ENCODE peak calls at places on chromosomes 1 and 21, in seven cellular contexts. One of them, this sample, is unnamed.

GRCh38 chr1:45508295-45509151 is 8.4 kb downstream of the MMACHC start:
- DNase-seq in NB4: peak; percentile 19
- DNase-seq in endothelial cell: no peak
- DNase-seq in thoracic aorta: no peak
- DNase-seq in lower leg skin: no peak
- DNase-seq in OCI-LY7: peak; percentile 39
- DNase-seq in heart left ventricle: no peak
- DNase-seq in this sample: no peak

GRCh38 chr1:169694304-169694703 is 17.1 kb downstream of the SELL start:
- DNase-seq in thoracic aorta: no peak
- DNase-seq in endothelial cell: no peak
- DNase-seq in OCI-LY7: peak; percentile 56
- DNase-seq in heart left ventricle: no peak
- DNase-seq in lower leg skin: no peak
- DNase-seq in NB4: no peak
- DNase-seq in this sample: no peak

GRCh38 chr1:22801347-22801746 is 90.7 kb downstream of the EPHB2 start:
- DNase-seq in endothelial cell: no peak
- DNase-seq in NB4: no peak
- DNase-seq in OCI-LY7: no peak
- DNase-seq in heart left ventricle: no peak
- DNase-seq in thoracic aorta: no peak
- DNase-seq in lower leg skin: no peak
- DNase-seq in this sample: no peak

GRCh38 chr1:1101503-1101902 is 14.4 kb downstream of the C1orf159 start:
- DNase-seq in lower leg skin: no peak
- DNase-seq in OCI-LY7: no peak
- DNase-seq in endothelial cell: no peak
- DNase-seq in thoracic aorta: no peak
- DNase-seq in heart left ventricle: peak; percentile 9
- DNase-seq in NB4: no peak
- DNase-seq in this sample: no peak

GRCh38 chr1:113401067-113401466 is 10.8 kb downstream of the MAGI3 start:
- DNase-seq in OCI-LY7: no peak
- DNase-seq in NB4: no peak
- DNase-seq in lower leg skin: no peak
- DNase-seq in heart left ventricle: no peak
- DNase-seq in thoracic aorta: no peak
- DNase-seq in endothelial cell: no peak
- DNase-seq in this sample: no peak

GRCh38 chr1:176601358-176601757 is 138.4 kb downstream of the PAPPA2 start:
- DNase-seq in heart left ventricle: no peak
- DNase-seq in OCI-LY7: no peak
- DNase-seq in endothelial cell: no peak
- DNase-seq in lower leg skin: no peak
- DNase-seq in NB4: no peak
- DNase-seq in thoracic aorta: no peak
- DNase-seq in this sample: no peak

GRCh38 chr1:19676438-19676922 is 11.8 kb downstream of the HTR6 start:
- DNase-seq in NB4: peak; percentile 55
- DNase-seq in heart left ventricle: peak; percentile 64
- DNase-seq in lower leg skin: peak; percentile 59
- DNase-seq in endothelial cell: peak; percentile 64
- DNase-seq in OCI-LY7: no peak
- DNase-seq in thoracic aorta: peak; percentile 26
- DNase-seq in this sample: peak; percentile 67

GRCh38 chr1:236150291-236150940 is 8.1 kb downstream of the GPR137B start:
- DNase-seq in lower leg skin: no peak
- DNase-seq in heart left ventricle: no peak
- DNase-seq in NB4: no peak
- DNase-seq in endothelial cell: no peak
- DNase-seq in thoracic aorta: no peak
- DNase-seq in OCI-LY7: no peak
- DNase-seq in this sample: no peak

GRCh38 chr1:214319930-214320329 is 39.0 kb downstream of the SMYD2 start:
- DNase-seq in NB4: no peak
- DNase-seq in endothelial cell: no peak
- DNase-seq in lower leg skin: no peak
- DNase-seq in OCI-LY7: no peak
- DNase-seq in heart left ventricle: no peak
- DNase-seq in thoracic aorta: no peak
- DNase-seq in this sample: no peak

GRCh38 chr1:14476170-14476955 is 122.1 kb upstream of the KAZN start:
- DNase-seq in endothelial cell: no peak
- DNase-seq in OCI-LY7: no peak
- DNase-seq in thoracic aorta: no peak
- DNase-seq in NB4: no peak
- DNase-seq in heart left ventricle: no peak
- DNase-seq in lower leg skin: no peak
- DNase-seq in this sample: no peak

GRCh38 chr1:54107131-54107530 is 45.7 kb downstream of the CDCP2 start:
- DNase-seq in lower leg skin: no peak
- DNase-seq in endothelial cell: no peak
- DNase-seq in NB4: peak; percentile 25
- DNase-seq in thoracic aorta: no peak
- DNase-seq in heart left ventricle: no peak
- DNase-seq in OCI-LY7: peak; percentile 14
- DNase-seq in this sample: no peak

GRCh38 chr1:22772054-22772453 is 61.4 kb downstream of the EPHB2 start:
- DNase-seq in lower leg skin: no peak
- DNase-seq in heart left ventricle: no peak
- DNase-seq in NB4: no peak
- DNase-seq in endothelial cell: no peak
- DNase-seq in OCI-LY7: no peak
- DNase-seq in thoracic aorta: no peak
- DNase-seq in this sample: no peak

GRCh38 chr1:59819566-59820438 is 5.1 kb downstream of the HOOK1 start:
- DNase-seq in heart left ventricle: no peak
- DNase-seq in endothelial cell: no peak
- DNase-seq in thoracic aorta: no peak
- DNase-seq in lower leg skin: no peak
- DNase-seq in NB4: no peak
- DNase-seq in OCI-LY7: no peak
- DNase-seq in this sample: no peak

GRCh38 chr1:40592107-40592773 is 60.8 kb downstream of the ZNF684 start:
- DNase-seq in lower leg skin: peak; percentile 48
- DNase-seq in OCI-LY7: peak; percentile 63
- DNase-seq in heart left ventricle: no peak
- DNase-seq in endothelial cell: peak; percentile 38
- DNase-seq in thoracic aorta: no peak
- DNase-seq in NB4: peak; percentile 60
- DNase-seq in this sample: no peak

GRCh38 chr1:19817160-19817559 is 2.1 kb upstream of the RNF186 start:
- DNase-seq in heart left ventricle: no peak
- DNase-seq in NB4: no peak
- DNase-seq in endothelial cell: no peak
- DNase-seq in thoracic aorta: no peak
- DNase-seq in lower leg skin: no peak
- DNase-seq in OCI-LY7: no peak
- DNase-seq in this sample: no peak

GRCh38 chr1:2514863-2515762 is 11.3 kb downstream of the PANK4 start:
- DNase-seq in OCI-LY7: no peak
- DNase-seq in thoracic aorta: no peak
- DNase-seq in endothelial cell: no peak
- DNase-seq in lower leg skin: no peak
- DNase-seq in heart left ventricle: no peak
- DNase-seq in NB4: no peak
- DNase-seq in this sample: no peak

GRCh38 chr21:42472521-42472920 is 23.5 kb downstream of the RSPH1 start:
- DNase-seq in endothelial cell: no peak
- DNase-seq in OCI-LY7: no peak
- DNase-seq in NB4: no peak
- DNase-seq in lower leg skin: no peak
- DNase-seq in heart left ventricle: no peak
- DNase-seq in thoracic aorta: no peak
- DNase-seq in this sample: no peak

DNA sequence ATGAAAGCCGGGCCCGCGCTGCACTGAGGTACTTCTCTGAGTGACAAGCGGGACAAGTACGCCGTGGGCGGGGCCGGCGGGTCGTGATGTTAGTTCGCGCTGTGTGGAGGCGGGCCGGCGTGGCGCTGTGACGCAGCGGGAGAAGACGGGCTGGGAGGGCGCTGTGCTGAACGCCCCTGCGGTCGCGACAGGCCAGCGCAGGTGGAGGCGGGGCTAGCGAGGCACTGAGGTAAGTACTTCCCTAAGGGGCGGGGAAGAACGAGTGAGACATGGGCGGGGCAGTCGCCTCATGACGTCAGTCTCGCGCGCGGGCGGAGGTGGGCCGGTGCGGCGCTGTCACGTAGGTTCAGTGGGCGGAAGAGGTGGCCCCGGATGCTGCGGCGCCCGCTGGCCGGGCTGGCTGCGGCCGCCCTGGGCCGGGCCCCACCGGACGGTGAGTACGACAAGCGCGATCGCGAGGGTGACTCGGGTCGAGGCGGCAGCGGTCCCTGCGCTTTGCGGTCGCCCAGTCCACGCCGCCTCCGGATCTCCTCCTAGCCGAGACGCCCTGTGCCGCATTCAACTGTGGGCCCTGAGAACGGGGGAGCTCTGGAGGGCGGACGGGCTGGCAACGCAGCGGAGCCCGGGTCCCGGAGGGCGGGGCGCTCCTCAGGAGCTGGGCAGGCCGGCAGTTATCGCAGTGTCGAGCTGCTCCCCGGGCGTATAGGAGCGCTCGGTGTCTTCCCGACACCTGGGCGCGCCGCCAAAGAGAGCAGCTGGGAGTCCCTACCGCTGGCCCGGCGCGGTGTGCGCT is at the start of gene GUK1:
- DNase-seq in heart left ventricle: peak; percentile 100
- DNase-seq in lower leg skin: peak; percentile 100
- DNase-seq in OCI-LY7: peak; percentile 100
- DNase-seq in NB4: peak; percentile 100
- DNase-seq in thoracic aorta: peak; percentile 100
- DNase-seq in endothelial cell: peak; percentile 99
- DNase-seq in this sample: peak; percentile 99
- TF ChIP-seq CTCF in heart left ventricle: peak; percentile 51
- TF ChIP-seq CTCF in lower leg skin: no peak
- TF ChIP-seq CTCF in OCI-LY7: peak; percentile 20
- TF ChIP-seq CTCF in NB4: no peak
- TF ChIP-seq CTCF in thoracic aorta: peak; percentile 25
- TF ChIP-seq CTCF in endothelial cell: no peak
- TF ChIP-seq CTCF in this sample: peak; percentile 10

GRCh38 chr1:91400133-91400725 is 4.4 kb downstream of the HFM1 start:
- DNase-seq in lower leg skin: no peak
- DNase-seq in heart left ventricle: no peak
- DNase-seq in NB4: no peak
- DNase-seq in thoracic aorta: no peak
- DNase-seq in OCI-LY7: no peak
- DNase-seq in endothelial cell: no peak
- DNase-seq in this sample: no peak
- TF ChIP-seq CTCF in lower leg skin: no peak
- TF ChIP-seq CTCF in heart left ventricle: no peak
- TF ChIP-seq CTCF in NB4: no peak
- TF ChIP-seq CTCF in thoracic aorta: no peak
- TF ChIP-seq CTCF in OCI-LY7: no peak
- TF ChIP-seq CTCF in endothelial cell: no peak
- TF ChIP-seq CTCF in this sample: no peak

GRCh38 chr1:157775101-157775870 is 1.6 kb downstream of the FCRL2 start:
- DNase-seq in thoracic aorta: no peak
- DNase-seq in lower leg skin: no peak
- DNase-seq in endothelial cell: no peak
- DNase-seq in OCI-LY7: no peak
- DNase-seq in heart left ventricle: no peak
- DNase-seq in NB4: no peak
- DNase-seq in this sample: no peak

GRCh38 chr1:157776971-157777386 is at the start of gene FCRL2:
- DNase-seq in NB4: peak; percentile 15
- DNase-seq in thoracic aorta: no peak
- DNase-seq in OCI-LY7: peak; percentile 58
- DNase-seq in endothelial cell: no peak
- DNase-seq in lower leg skin: no peak
- DNase-seq in heart left ventricle: no peak
- DNase-seq in this sample: no peak

GRCh38 chr1:157771666-157772425 is 5.1 kb downstream of the FCRL2 start:
- DNase-seq in lower leg skin: no peak
- DNase-seq in OCI-LY7: no peak
- DNase-seq in thoracic aorta: no peak
- DNase-seq in NB4: peak; percentile 25
- DNase-seq in heart left ventricle: no peak
- DNase-seq in endothelial cell: no peak
- DNase-seq in this sample: no peak

GRCh38 chr1:157774412-157774811 is 2.5 kb downstream of the FCRL2 start:
- DNase-seq in heart left ventricle: no peak
- DNase-seq in OCI-LY7: no peak
- DNase-seq in NB4: no peak
- DNase-seq in thoracic aorta: no peak
- DNase-seq in lower leg skin: no peak
- DNase-seq in endothelial cell: no peak
- DNase-seq in this sample: no peak

GRCh38 chr1:157773723-157774350 is 3.1 kb downstream of the FCRL2 start:
- DNase-seq in NB4: peak; percentile 21
- DNase-seq in thoracic aorta: no peak
- DNase-seq in endothelial cell: peak; percentile 17
- DNase-seq in lower leg skin: no peak
- DNase-seq in heart left ventricle: no peak
- DNase-seq in OCI-LY7: peak; percentile 88
- DNase-seq in this sample: peak; percentile 40
- TF ChIP-seq CTCF in NB4: peak; percentile 32
- TF ChIP-seq CTCF in thoracic aorta: no peak
- TF ChIP-seq CTCF in endothelial cell: peak; percentile 19
- TF ChIP-seq CTCF in lower leg skin: no peak
- TF ChIP-seq CTCF in heart left ventricle: no peak
- TF ChIP-seq CTCF in OCI-LY7: peak; percentile 99
- TF ChIP-seq CTCF in this sample: peak; percentile 76

GRCh38 chr1:204321665-204322064 is 38.1 kb downstream of the PLEKHA6 start:
- DNase-seq in NB4: no peak
- DNase-seq in endothelial cell: no peak
- DNase-seq in thoracic aorta: no peak
- DNase-seq in heart left ventricle: no peak
- DNase-seq in lower leg skin: no peak
- DNase-seq in OCI-LY7: no peak
- DNase-seq in this sample: no peak

GRCh38 chr1:204321051-204321450 is 38.7 kb downstream of the PLEKHA6 start:
- DNase-seq in endothelial cell: no peak
- DNase-seq in OCI-LY7: no peak
- DNase-seq in lower leg skin: no peak
- DNase-seq in heart left ventricle: no peak
- DNase-seq in NB4: no peak
- DNase-seq in thoracic aorta: no peak
- DNase-seq in this sample: no peak

GRCh38 chr1:204325944-204326343 is 33.8 kb downstream of the PLEKHA6 start:
- DNase-seq in OCI-LY7: no peak
- DNase-seq in heart left ventricle: no peak
- DNase-seq in endothelial cell: no peak
- DNase-seq in lower leg skin: no peak
- DNase-seq in NB4: no peak
- DNase-seq in thoracic aorta: no peak
- DNase-seq in this sample: no peak

GRCh38 chr1:204322329-204322868 is 37.3 kb downstream of the PLEKHA6 start:
- DNase-seq in thoracic aorta: no peak
- DNase-seq in heart left ventricle: no peak
- DNase-seq in endothelial cell: no peak
- DNase-seq in lower leg skin: no peak
- DNase-seq in OCI-LY7: no peak
- DNase-seq in NB4: no peak
- DNase-seq in this sample: no peak

DNA sequence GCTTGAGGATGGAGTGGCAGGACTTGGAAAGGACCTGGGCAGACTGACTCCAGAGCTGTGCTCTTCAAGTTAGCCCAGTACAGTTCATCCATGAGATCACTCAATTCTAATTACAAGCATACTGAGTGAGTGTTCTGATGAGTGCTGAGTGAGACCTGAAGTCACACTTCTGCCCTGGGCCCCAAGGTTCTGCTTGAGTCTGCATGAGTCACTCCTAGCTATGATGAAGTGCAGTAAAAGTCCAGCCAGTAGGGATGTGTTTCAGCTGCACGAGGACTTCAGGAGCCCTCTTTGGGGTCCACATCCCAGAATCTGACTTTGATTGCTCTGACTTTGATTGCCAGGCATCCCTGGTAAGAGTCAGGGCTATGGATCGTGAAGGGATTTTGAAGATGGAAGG is 35.8 kb downstream of the PLEKHA6 start:
- DNase-seq in endothelial cell: no peak
- DNase-seq in OCI-LY7: no peak
- DNase-seq in thoracic aorta: no peak
- DNase-seq in lower leg skin: no peak
- DNase-seq in heart left ventricle: no peak
- DNase-seq in NB4: no peak
- DNase-seq in this sample: no peak
- TF ChIP-seq CTCF in endothelial cell: no peak
- TF ChIP-seq CTCF in OCI-LY7: no peak
- TF ChIP-seq CTCF in thoracic aorta: no peak
- TF ChIP-seq CTCF in lower leg skin: no peak
- TF ChIP-seq CTCF in heart left ventricle: no peak
- TF ChIP-seq CTCF in NB4: no peak
- TF ChIP-seq CTCF in this sample: no peak

This sample was measured in GM13977.